ENCODE peak calls at places on chromosomes 2 and 18, in ten cellular contexts. Y is Peyer's patch; D is HFF-Myc; O is activated CD4-positive, CD25-positive, alpha-beta regulatory T cell treated with anti-CD3 and anti-CD28 coated beads, Interleukin-2, amount 50 U/mL, for 72 hours; F is GDM1; W is fibroblast of the conjunctiva; C is T-helper 2 cell; T is IMR-90; J is NCI-H146; Q is A172. U is an unnamed sample.

GRCh38 chr18:6249788-6250187 is 164.9 kb downstream of the L3MBTL4 start:
- DNase-seq in Y (no peak), D (no peak), O (no peak), F (no peak), W (no peak), C (no peak), T (no peak), J (no peak), Q (no peak), U (no peak)

GRCh38 chr2:162155093-162155492 is 3.0 kb upstream of the GCG start:
- DNase-seq in Y (no peak), D (no peak), O (no peak), F (no peak), W (no peak), C (no peak), T (no peak), J (no peak), Q (no peak), U (no peak)

GRCh38 chr18:35345460-35345921 is 1.3 kb upstream of the ZNF24 start:
- DNase-seq in Y (no peak), D (no peak), O (no peak), F (no peak), W (no peak), C (no peak), T (no peak), J (peak; percentile 59), Q (no peak), U (no peak)

GRCh38 chr18:33440011-33440383 is 524 bp downstream of the CCDC178 start:
- DNase-seq in Y (peak; percentile 49), D (peak; percentile 1), O (no peak), F (no peak), W (peak; percentile 78), C (no peak), T (peak; percentile 60), J (peak; percentile 66), Q (no peak), U (peak; percentile 42)

GRCh38 chr2:71684226-71685072 is 231.1 kb downstream of the DYSF start:
- DNase-seq in Y (peak; percentile 26), D (no peak), O (no peak), F (no peak), W (no peak), C (no peak), T (no peak), J (no peak), Q (no peak), U (no peak)

GRCh38 chr18:79672490-79673276 is 6.9 kb upstream of the CTDP1 start:
- DNase-seq in Y (no peak), D (no peak), O (no peak), F (no peak), W (no peak), C (no peak), T (peak; percentile 4), J (no peak), Q (no peak), U (no peak)

GRCh38 chr2:18949871-18950597 is 360.7 kb upstream of the NT5C1B start:
- DNase-seq in Y (no peak), D (peak; percentile 67), O (no peak), F (no peak), W (peak; percentile 69), C (no peak), T (peak; percentile 93), J (no peak), Q (peak; percentile 7), U (peak; percentile 5)

GRCh38 chr2:3712424-3712823 is 9.0 kb downstream of the DCDC2C start:
- DNase-seq in Y (no peak), D (no peak), O (no peak), F (no peak), W (no peak), C (no peak), T (no peak), J (no peak), Q (no peak), U (no peak)

GRCh38 chr2:174004900-174005605 is 39.9 kb upstream of the SP3 start:
- DNase-seq in Y (no peak), D (no peak), O (no peak), F (no peak), W (no peak), C (no peak), T (peak; percentile 86), J (no peak), Q (peak; percentile 81), U (no peak)

GRCh38 chr2:13858626-13859025 is 773.9 kb upstream of the LRATD1 start:
- DNase-seq in Y (no peak), D (no peak), O (no peak), F (no peak), W (no peak), C (no peak), T (peak; percentile 0), J (no peak), Q (peak; percentile 65), U (no peak)

GRCh38 chr2:108909917-108910515 is 79.0 kb downstream of the EDAR start:
- DNase-seq in Y (peak; percentile 29), D (no peak), O (peak; percentile 12), F (no peak), W (no peak), C (no peak), T (no peak), J (no peak), Q (no peak), U (peak; percentile 17)

GRCh38 chr2:241154915-241155314 is 4.6 kb downstream of the PPP1R7 start:
- DNase-seq in Y (no peak), D (no peak), O (no peak), F (no peak), W (no peak), C (no peak), T (peak; percentile 77), J (no peak), Q (no peak), U (no peak)

GRCh38 chr2:172921538-172922236 is 154.0 kb upstream of the MAP3K20 start:
- DNase-seq in Y (no peak), D (no peak), O (no peak), F (no peak), W (peak; percentile 20), C (no peak), T (peak; percentile 78), J (no peak), Q (peak; percentile 14), U (no peak)

GRCh38 chr2:190178066-190178722 is 115.7 kb upstream of the MSTN start:
- DNase-seq in Y (no peak), D (no peak), O (no peak), F (no peak), W (no peak), C (no peak), T (no peak), J (no peak), Q (no peak), U (no peak)

GRCh38 chr2:10444463-10444862 is 3.7 kb downstream of the ODC1 start:
- DNase-seq in Y (no peak), D (no peak), O (no peak), F (no peak), W (no peak), C (no peak), T (peak; percentile 14), J (no peak), Q (peak; percentile 56), U (no peak)

GRCh38 chr2:179995735-179996134 is 11.4 kb downstream of the CWC22 start:
- DNase-seq in Y (no peak), D (no peak), O (no peak), F (no peak), W (no peak), C (no peak), T (no peak), J (no peak), Q (no peak), U (no peak)

GRCh38 chr2:239942871-239943311 is 82.3 kb downstream of the NDUFA10 start:
- DNase-seq in Y (peak; percentile 35), D (no peak), O (no peak), F (no peak), W (no peak), C (no peak), T (no peak), J (no peak), Q (no peak), U (peak; percentile 19)

GRCh38 chr18:78801011-78801410 is 178.6 kb upstream of the SALL3 start:
- DNase-seq in Y (no peak), D (no peak), O (no peak), F (no peak), W (no peak), C (no peak), T (no peak), J (no peak), Q (no peak), U (no peak)

GRCh38 chr2:217922101-217923006 is 80.4 kb downstream of the TNS1 start:
- DNase-seq in Y (no peak), D (no peak), O (no peak), F (no peak), W (no peak), C (no peak), T (peak; percentile 55), J (no peak), Q (no peak), U (peak; percentile 59)